ENCODE peak calls at places on chromosome 17, in seven cellular contexts. R, N, L, H, D, O and E are unnamed samples.

GRCh38 chr17:77880702-77881450 is 77.6 kb upstream of the TNRC6C start:
- DNase-seq in R (no peak), D (no peak), O (no peak), L (no peak), N (no peak), H (no peak), E (no peak)

GRCh38 chr17:1186214-1186820 is 6.5 kb upstream of the ABR start:
- DNase-seq in L (no peak), N (no peak), R (no peak), O (no peak), D (no peak), H (no peak), E (no peak)

GRCh38 chr17:32335647-32336046 is 6.3 kb downstream of the C17orf75 start:
- DNase-seq in N (no peak), L (no peak), H (no peak), R (no peak), D (no peak), O (no peak), E (no peak)

GRCh38 chr17:77281024-77281903 is 140.5 kb downstream of the SEC14L1 start:
- DNase-seq in H (peak), N (peak), O (peak), L (no peak), D (peak), R (peak), E (peak)

GRCh38 chr17:80259642-80260535 is 763 bp upstream of the RNF213 start:
- DNase-seq in L (peak), R (peak), D (peak), O (peak), N (peak), H (peak), E (peak)

GRCh38 chr17:1752425-1752941 is 9.4 kb upstream of the SERPINF1 start:
- DNase-seq in N (peak), R (no peak), L (no peak), O (no peak), D (no peak), H (no peak), E (no peak)

GRCh38 chr17:17935321-17936271 is 36.6 kb downstream of the TOM1L2 start:
- DNase-seq in L (no peak), D (no peak), H (no peak), N (no peak), R (no peak), O (no peak), E (no peak)

GRCh38 chr17:82263641-82264040 is 9.9 kb downstream of the CSNK1D start:
- DNase-seq in D (no peak), L (no peak), O (no peak), N (no peak), H (no peak), R (no peak), E (no peak)

GRCh38 chr17:45247429-45248131 is 14.3 kb downstream of the SPATA32 start:
- DNase-seq in N (peak), H (peak), O (peak), L (no peak), R (peak), D (no peak), E (peak)

GRCh38 chr17:17063546-17064122 is 21.4 kb downstream of the MPRIP start:
- DNase-seq in O (no peak), H (no peak), D (peak), L (peak), R (no peak), N (peak), E (no peak)

GRCh38 chr17:61407211-61407911 is 7.7 kb downstream of the TBX2 start:
- DNase-seq in R (no peak), L (no peak), D (no peak), N (no peak), H (no peak), O (no peak), E (no peak)

GRCh38 chr17:10336393-10336792 is 36.4 kb downstream of the MYH13 start:
- DNase-seq in N (no peak), R (no peak), L (no peak), H (no peak), O (no peak), D (no peak), E (no peak)